ENCODE peak calls at places on chromosomes 1 and 21, in five cellular contexts. One of them, this sample, is unnamed.

GRCh38 chr1:44512313-44512885 is 107.3 kb downstream of the RNF220 start:
- DNase-seq in colonic mucosa: no peak
- DNase-seq in tibial artery: no peak
- DNase-seq in CD8-positive, alpha-beta T cell: no peak
- DNase-seq in AG04450: no peak
- DNase-seq in this sample: no peak

GRCh38 chr1:27284425-27285287 is 37.3 kb upstream of the TMEM222 start:
- DNase-seq in AG04450: peak; percentile 53
- DNase-seq in colonic mucosa: peak; percentile 94
- DNase-seq in CD8-positive, alpha-beta T cell: peak; percentile 82
- DNase-seq in tibial artery: peak; percentile 94
- DNase-seq in this sample: peak; percentile 82

GRCh38 chr1:167491586-167492408 is 26.5 kb downstream of the CD247 start:
- DNase-seq in CD8-positive, alpha-beta T cell: no peak
- DNase-seq in AG04450: no peak
- DNase-seq in tibial artery: no peak
- DNase-seq in colonic mucosa: no peak
- DNase-seq in this sample: no peak

GRCh38 chr1:92323473-92324453 is 24.9 kb downstream of the RPAP2 start:
- DNase-seq in AG04450: no peak
- DNase-seq in tibial artery: no peak
- DNase-seq in CD8-positive, alpha-beta T cell: no peak
- DNase-seq in colonic mucosa: no peak
- DNase-seq in this sample: no peak

GRCh38 chr1:218034464-218034863 is 250.6 kb upstream of the RRP15 start:
- DNase-seq in tibial artery: no peak
- DNase-seq in colonic mucosa: no peak
- DNase-seq in AG04450: no peak
- DNase-seq in CD8-positive, alpha-beta T cell: no peak
- DNase-seq in this sample: no peak

GRCh38 chr1:43034195-43034658 is 75.6 kb upstream of the SLC2A1 start:
- DNase-seq in colonic mucosa: peak; percentile 43
- DNase-seq in AG04450: no peak
- DNase-seq in CD8-positive, alpha-beta T cell: no peak
- DNase-seq in tibial artery: no peak
- DNase-seq in this sample: no peak

GRCh38 chr1:29805122-29805895 is 569.0 kb downstream of the PTPRU start:
- DNase-seq in colonic mucosa: peak; percentile 7
- DNase-seq in AG04450: no peak
- DNase-seq in CD8-positive, alpha-beta T cell: no peak
- DNase-seq in tibial artery: no peak
- DNase-seq in this sample: no peak

GRCh38 chr1:192974701-192975100 is 84.5 kb downstream of the UCHL5 start:
- DNase-seq in CD8-positive, alpha-beta T cell: no peak
- DNase-seq in colonic mucosa: no peak
- DNase-seq in AG04450: no peak
- DNase-seq in tibial artery: no peak
- DNase-seq in this sample: no peak

GRCh38 chr1:161731241-161731640 is 9.9 kb downstream of the FCRLB start:
- DNase-seq in colonic mucosa: no peak
- DNase-seq in tibial artery: no peak
- DNase-seq in AG04450: no peak
- DNase-seq in CD8-positive, alpha-beta T cell: no peak
- DNase-seq in this sample: no peak

GRCh38 chr1:57831624-57832023 is 407.8 kb upstream of the DAB1 start:
- DNase-seq in AG04450: no peak
- DNase-seq in colonic mucosa: no peak
- DNase-seq in tibial artery: no peak
- DNase-seq in CD8-positive, alpha-beta T cell: no peak
- DNase-seq in this sample: no peak

GRCh38 chr21:23463365-23463764 is 2143.9 kb downstream of the MRPL39 start:
- DNase-seq in CD8-positive, alpha-beta T cell: no peak
- DNase-seq in tibial artery: no peak
- DNase-seq in colonic mucosa: no peak
- DNase-seq in AG04450: no peak
- DNase-seq in this sample: no peak

GRCh38 chr1:93734999-93735398 is 53.4 kb upstream of the BCAR3 start:
- DNase-seq in tibial artery: no peak
- DNase-seq in colonic mucosa: no peak
- DNase-seq in CD8-positive, alpha-beta T cell: no peak
- DNase-seq in AG04450: no peak
- DNase-seq in this sample: no peak

GRCh38 chr1:9909222-9910046 is 635 bp downstream of the CTNNBIP1 start:
- DNase-seq in colonic mucosa: peak; percentile 52
- DNase-seq in CD8-positive, alpha-beta T cell: peak; percentile 3
- DNase-seq in AG04450: no peak
- DNase-seq in tibial artery: peak; percentile 40
- DNase-seq in this sample: no peak

GRCh38 chr1:171740987-171741871 is 636 bp downstream of the VAMP4 start:
- DNase-seq in AG04450: no peak
- DNase-seq in colonic mucosa: peak; percentile 57
- DNase-seq in tibial artery: peak; percentile 60
- DNase-seq in CD8-positive, alpha-beta T cell: peak; percentile 15
- DNase-seq in this sample: peak; percentile 21

GRCh38 chr1:119204169-119204568 is 63.7 kb upstream of the WARS2 start:
- DNase-seq in AG04450: no peak
- DNase-seq in colonic mucosa: no peak
- DNase-seq in CD8-positive, alpha-beta T cell: no peak
- DNase-seq in tibial artery: no peak
- DNase-seq in this sample: no peak

GRCh38 chr1:17688217-17688810 is 66.8 kb upstream of the ACTL8 start:
- DNase-seq in colonic mucosa: no peak
- DNase-seq in AG04450: no peak
- DNase-seq in CD8-positive, alpha-beta T cell: no peak
- DNase-seq in tibial artery: no peak
- DNase-seq in this sample: peak; percentile 35

DNA sequence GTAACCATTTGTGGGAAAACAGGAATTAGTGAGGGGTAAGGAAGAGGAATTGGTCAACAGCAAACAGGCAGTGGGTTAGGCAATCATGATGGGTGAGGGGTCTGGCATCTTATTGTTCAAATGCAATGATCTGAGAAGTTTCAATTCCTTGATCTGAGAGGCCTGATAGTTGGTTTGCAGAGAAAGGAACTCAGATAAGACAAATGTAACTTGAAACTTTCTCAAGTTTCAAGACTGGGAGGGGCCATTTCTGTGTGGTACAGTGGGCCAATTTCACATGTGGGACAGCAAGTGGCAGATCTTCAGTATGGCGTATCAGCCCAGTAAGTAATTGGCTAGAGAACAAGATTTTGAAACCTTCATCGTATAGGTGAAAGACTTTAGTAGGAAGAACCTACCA is 102.5 kb downstream of the XPR1 start:
- DNase-seq in CD8-positive, alpha-beta T cell: no peak
- DNase-seq in colonic mucosa: no peak
- DNase-seq in tibial artery: no peak
- DNase-seq in AG04450: no peak
- DNase-seq in this sample: no peak
- H3K9me3 ChIP-seq in CD8-positive, alpha-beta T cell: peaks cover 18% of the 10 kb centered on the region
- H3K9me3 ChIP-seq in colonic mucosa: peaks cover 7% of the 10 kb centered on the region
- H3K9me3 ChIP-seq in tibial artery: peaks cover 4% of the 10 kb centered on the region
- H3K9me3 ChIP-seq in AG04450: peaks cover 18% of the 10 kb centered on the region
- H3K9me3 ChIP-seq in this sample: no peaks in the 10 kb centered on the region

DNA sequence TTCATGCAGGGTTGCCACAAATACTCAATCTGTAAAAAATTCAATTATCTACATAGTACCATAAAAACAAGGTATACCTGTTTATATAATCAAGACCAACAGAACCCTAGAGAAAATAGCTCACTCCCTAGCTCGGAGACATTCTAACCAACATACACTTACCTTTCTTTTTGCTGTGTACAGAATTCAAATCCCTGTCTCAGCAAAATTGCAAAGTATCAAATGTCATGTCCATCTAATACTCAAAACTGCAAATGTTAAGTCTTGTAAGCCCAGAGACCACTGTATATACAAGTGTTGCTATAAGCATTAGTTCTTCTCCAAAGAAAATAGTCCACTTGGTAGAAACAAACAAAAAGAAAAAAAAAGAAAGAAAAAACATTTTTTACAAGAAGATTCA is 16.2 kb upstream of the SELE start:
- DNase-seq in AG04450: no peak
- DNase-seq in colonic mucosa: no peak
- DNase-seq in tibial artery: no peak
- DNase-seq in CD8-positive, alpha-beta T cell: no peak
- DNase-seq in this sample: no peak
- TF ChIP-seq CTCF in AG04450: no peak
- TF ChIP-seq CTCF in colonic mucosa: no peak
- TF ChIP-seq CTCF in tibial artery: no peak
- TF ChIP-seq CTCF in CD8-positive, alpha-beta T cell: no peak
- TF ChIP-seq CTCF in this sample: no peak

GRCh38 chr1:49026230-49026811 is 249.6 kb upstream of the BEND5 start:
- DNase-seq in tibial artery: no peak
- DNase-seq in CD8-positive, alpha-beta T cell: no peak
- DNase-seq in AG04450: no peak
- DNase-seq in colonic mucosa: no peak
- DNase-seq in this sample: no peak
- H3K9me3 ChIP-seq in tibial artery: no peaks in the 10 kb centered on the region
- H3K9me3 ChIP-seq in CD8-positive, alpha-beta T cell: no peaks in the 10 kb centered on the region
- H3K9me3 ChIP-seq in AG04450: peaks cover 6% of the 10 kb centered on the region
- H3K9me3 ChIP-seq in colonic mucosa: no peaks in the 10 kb centered on the region
- H3K9me3 ChIP-seq in this sample: no peaks in the 10 kb centered on the region

GRCh38 chr21:43361493-43362296 is 65.2 kb downstream of the SIK1 start:
- DNase-seq in CD8-positive, alpha-beta T cell: peak; percentile 28
- DNase-seq in colonic mucosa: no peak
- DNase-seq in AG04450: peak; percentile 26
- DNase-seq in tibial artery: peak; percentile 54
- DNase-seq in this sample: no peak

GRCh38 chr21:43360441-43361126 is 66.3 kb downstream of the SIK1 start:
- DNase-seq in tibial artery: no peak
- DNase-seq in CD8-positive, alpha-beta T cell: no peak
- DNase-seq in AG04450: no peak
- DNase-seq in colonic mucosa: no peak
- DNase-seq in this sample: no peak

GRCh38 chr21:43362306-43362927 is 64.5 kb downstream of the SIK1 start:
- DNase-seq in CD8-positive, alpha-beta T cell: peak; percentile 68
- DNase-seq in AG04450: peak; percentile 45
- DNase-seq in tibial artery: peak; percentile 58
- DNase-seq in colonic mucosa: peak; percentile 43
- DNase-seq in this sample: peak; percentile 88

GRCh38 chr21:43362928-43363314 is 64.0 kb downstream of the SIK1 start:
- DNase-seq in AG04450: no peak
- DNase-seq in CD8-positive, alpha-beta T cell: no peak
- DNase-seq in colonic mucosa: no peak
- DNase-seq in tibial artery: no peak
- DNase-seq in this sample: no peak

GRCh38 chr21:43361127-43361492 is 65.8 kb downstream of the SIK1 start:
- DNase-seq in tibial artery: no peak
- DNase-seq in colonic mucosa: no peak
- DNase-seq in AG04450: no peak
- DNase-seq in CD8-positive, alpha-beta T cell: no peak
- DNase-seq in this sample: peak; percentile 64
- TF ChIP-seq CTCF in tibial artery: no peak
- TF ChIP-seq CTCF in colonic mucosa: no peak
- TF ChIP-seq CTCF in AG04450: peak; percentile 9
- TF ChIP-seq CTCF in CD8-positive, alpha-beta T cell: no peak
- TF ChIP-seq CTCF in this sample: no peak

GRCh38 chr21:27566521-27566920 is 599.6 kb upstream of the ADAMTS5 start:
- DNase-seq in colonic mucosa: no peak
- DNase-seq in AG04450: no peak
- DNase-seq in CD8-positive, alpha-beta T cell: no peak
- DNase-seq in tibial artery: no peak
- DNase-seq in this sample: no peak
- H3K9me3 ChIP-seq in colonic mucosa: no peaks in the 10 kb centered on the region
- H3K9me3 ChIP-seq in AG04450: no peaks in the 10 kb centered on the region
- H3K9me3 ChIP-seq in CD8-positive, alpha-beta T cell: no peaks in the 10 kb centered on the region
- H3K9me3 ChIP-seq in tibial artery: no peaks in the 10 kb centered on the region
- H3K9me3 ChIP-seq in this sample: no peaks in the 10 kb centered on the region

DNA sequence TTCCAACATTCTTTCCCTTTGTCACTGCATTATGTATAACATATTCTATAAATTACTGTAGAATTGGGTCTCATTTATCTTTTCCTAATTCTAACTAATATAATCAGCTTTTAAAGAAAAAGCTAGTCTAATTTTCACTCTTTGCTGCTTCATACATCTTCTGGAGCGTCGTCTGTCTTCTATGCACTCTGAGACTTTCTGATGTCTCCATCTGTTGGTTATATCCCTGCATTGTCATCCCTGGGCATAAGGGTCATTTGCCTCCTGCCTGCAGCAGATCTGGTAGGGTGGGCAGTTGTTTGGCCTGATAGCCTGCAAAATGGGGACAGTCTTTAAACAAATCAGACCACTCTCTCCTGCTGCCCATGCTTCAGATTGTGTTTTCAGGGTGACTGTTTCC is 40.8 kb upstream of the DYNLT5 start:
- DNase-seq in colonic mucosa: no peak
- DNase-seq in tibial artery: no peak
- DNase-seq in AG04450: no peak
- DNase-seq in CD8-positive, alpha-beta T cell: no peak
- DNase-seq in this sample: peak; percentile 10
- TF ChIP-seq CTCF in colonic mucosa: no peak
- TF ChIP-seq CTCF in tibial artery: no peak
- TF ChIP-seq CTCF in AG04450: no peak
- TF ChIP-seq CTCF in CD8-positive, alpha-beta T cell: no peak
- TF ChIP-seq CTCF in this sample: peak; percentile 44

DNA sequence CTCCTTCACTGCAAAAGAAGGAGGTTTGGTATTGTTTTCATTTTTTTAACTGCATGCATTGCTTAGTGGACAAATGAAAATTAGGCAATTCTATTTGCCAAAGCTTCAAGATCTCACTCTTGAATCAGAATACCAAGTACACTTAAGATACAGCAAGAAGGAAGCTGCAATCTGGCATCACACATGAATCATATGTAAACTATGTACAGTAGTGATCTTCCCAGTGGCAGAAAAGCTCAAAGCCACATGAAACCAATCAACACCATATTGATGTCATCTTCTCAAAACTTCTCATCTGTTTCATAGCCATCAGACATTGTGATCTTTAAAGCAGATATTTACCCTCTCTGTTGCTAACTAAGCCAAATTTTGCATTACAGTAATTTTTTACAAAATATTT is 550.1 kb downstream of the LTN1 start:
- DNase-seq in CD8-positive, alpha-beta T cell: no peak
- DNase-seq in colonic mucosa: no peak
- DNase-seq in tibial artery: no peak
- DNase-seq in AG04450: no peak
- DNase-seq in this sample: no peak
- H3K9me3 ChIP-seq in CD8-positive, alpha-beta T cell: no peaks in the 10 kb centered on the region
- H3K9me3 ChIP-seq in colonic mucosa: no peaks in the 10 kb centered on the region
- H3K9me3 ChIP-seq in tibial artery: no peaks in the 10 kb centered on the region
- H3K9me3 ChIP-seq in AG04450: no peaks in the 10 kb centered on the region
- H3K9me3 ChIP-seq in this sample: peaks cover 3% of the 10 kb centered on the region

GRCh38 chr1:183039985-183040447 is 16.8 kb downstream of the LAMC1 start:
- DNase-seq in colonic mucosa: no peak
- DNase-seq in tibial artery: no peak
- DNase-seq in AG04450: peak; percentile 72
- DNase-seq in CD8-positive, alpha-beta T cell: no peak
- DNase-seq in this sample: no peak

GRCh38 chr1:183044893-183045649 is 21.9 kb downstream of the LAMC1 start:
- DNase-seq in colonic mucosa: no peak
- DNase-seq in tibial artery: no peak
- DNase-seq in CD8-positive, alpha-beta T cell: no peak
- DNase-seq in AG04450: no peak
- DNase-seq in this sample: no peak

GRCh38 chr1:183040600-183040999 is 17.4 kb downstream of the LAMC1 start:
- DNase-seq in tibial artery: no peak
- DNase-seq in AG04450: no peak
- DNase-seq in CD8-positive, alpha-beta T cell: no peak
- DNase-seq in colonic mucosa: no peak
- DNase-seq in this sample: no peak

GRCh38 chr1:183043872-183044859 is 20.9 kb downstream of the LAMC1 start:
- DNase-seq in colonic mucosa: no peak
- DNase-seq in CD8-positive, alpha-beta T cell: no peak
- DNase-seq in AG04450: peak; percentile 72
- DNase-seq in tibial artery: no peak
- DNase-seq in this sample: no peak

GRCh38 chr1:183043254-183043653 is 20.0 kb downstream of the LAMC1 start:
- DNase-seq in colonic mucosa: no peak
- DNase-seq in CD8-positive, alpha-beta T cell: no peak
- DNase-seq in tibial artery: no peak
- DNase-seq in AG04450: no peak
- DNase-seq in this sample: no peak
- TF ChIP-seq CTCF in colonic mucosa: no peak
- TF ChIP-seq CTCF in CD8-positive, alpha-beta T cell: no peak
- TF ChIP-seq CTCF in tibial artery: no peak
- TF ChIP-seq CTCF in AG04450: no peak
- TF ChIP-seq CTCF in this sample: no peak

This sample was measured in BE2C.